ENCODE peak calls at places on chromosomes 4 and X, in nine cellular contexts. V is HCT116, F is left lung, A is heart left ventricle, L is AG08396, G is amniotic stem cell, R is tibial artery, W is adipocyte, U is DMS153. T is an unnamed sample.

GRCh38 chrX:123454712-123455431 is 270.8 kb downstream of the GRIA3 start:
- DNase-seq in V (no peak), F (no peak), A (no peak), L (no peak), G (no peak), R (no peak), W (no peak), U (no peak), T (no peak)

GRCh38 chr4:96354036-96354712 is 514.3 kb downstream of the PDHA2 start:
- DNase-seq in V (no peak), F (no peak), A (no peak), L (no peak), G (no peak), R (no peak), W (peak; percentile 17), U (peak; percentile 11), T (no peak)

GRCh38 chr4:109967798-109968520 is 55.3 kb downstream of the EGF start:
- DNase-seq in V (no peak), F (no peak), A (no peak), L (no peak), G (no peak), R (no peak), W (peak; percentile 15), U (no peak), T (no peak)

GRCh38 chr4:2937146-2937857 is 25.9 kb downstream of the NOP14 start:
- DNase-seq in V (peak; percentile 68), F (peak; percentile 87), A (no peak), L (no peak), G (no peak), R (peak; percentile 18), W (no peak), U (peak; percentile 56), T (peak; percentile 64)

GRCh38 chrX:155534800-155535199 is 76.4 kb upstream of the F8A3 start:
- DNase-seq in V (no peak), F (no peak), A (no peak), L (no peak), G (no peak), R (no peak), W (no peak), U (no peak), T (no peak)

GRCh38 chr4:74374128-74374527 is 9.2 kb downstream of the EREG start:
- DNase-seq in V (no peak), F (no peak), A (no peak), L (no peak), G (no peak), R (no peak), W (no peak), U (no peak), T (no peak)

GRCh38 chr4:96293806-96294205 is 453.9 kb downstream of the PDHA2 start:
- DNase-seq in V (no peak), F (no peak), A (no peak), L (no peak), G (no peak), R (no peak), W (no peak), U (no peak), T (no peak)

GRCh38 chrX:11899091-11899490 is 141.1 kb downstream of the MSL3 start:
- DNase-seq in V (no peak), F (no peak), A (no peak), L (no peak), G (no peak), R (no peak), W (no peak), U (no peak), T (no peak)

T was measured in GM12878.